ENCODE peak calls at places on chromosomes 12 and 14, in seven cellular contexts. One of them, this sample, is unnamed. For H3K4me1, the result is how much of the 10 kb centered on the place peaks cover.

GRCh38 chr12:106736051-106736957 is 38.2 kb upstream of the RIC8B start:
- DNase-seq in psoas muscle: no peak
- DNase-seq in breast epithelium: no peak
- DNase-seq in neuronal stem cell: no peak
- DNase-seq in GM12878: no peak
- DNase-seq in GM23248: peak
- DNase-seq in pancreas: no peak
- DNase-seq in this sample: no peak

GRCh38 chr12:98595152-98595988 is 1.9 kb downstream of the SLC25A3 start:
- DNase-seq in psoas muscle: no peak
- DNase-seq in breast epithelium: no peak
- DNase-seq in neuronal stem cell: no peak
- DNase-seq in GM12878: no peak
- DNase-seq in GM23248: peak
- DNase-seq in pancreas: no peak
- DNase-seq in this sample: peak

GRCh38 chr14:80344208-80344607 is 132.9 kb upstream of the DIO2 start:
- DNase-seq in psoas muscle: no peak
- DNase-seq in breast epithelium: no peak
- DNase-seq in neuronal stem cell: no peak
- DNase-seq in GM12878: no peak
- DNase-seq in GM23248: no peak
- DNase-seq in pancreas: no peak
- DNase-seq in this sample: no peak

GRCh38 chr14:98808494-98809407 is 463.2 kb downstream of the BCL11B start:
- DNase-seq in psoas muscle: no peak
- DNase-seq in breast epithelium: peak
- DNase-seq in neuronal stem cell: no peak
- DNase-seq in GM12878: no peak
- DNase-seq in GM23248: no peak
- DNase-seq in pancreas: no peak
- DNase-seq in this sample: no peak

GRCh38 chr12:97312570-97313135 is 150.0 kb upstream of the RMST start:
- DNase-seq in psoas muscle: no peak
- DNase-seq in breast epithelium: no peak
- DNase-seq in neuronal stem cell: no peak
- DNase-seq in GM12878: no peak
- DNase-seq in GM23248: no peak
- DNase-seq in pancreas: no peak
- DNase-seq in this sample: no peak

GRCh38 chr14:51182166-51182565 is 57.9 kb upstream of the TMX1 start:
- DNase-seq in psoas muscle: no peak
- DNase-seq in breast epithelium: no peak
- DNase-seq in neuronal stem cell: no peak
- DNase-seq in GM12878: no peak
- DNase-seq in GM23248: peak
- DNase-seq in pancreas: no peak
- DNase-seq in this sample: no peak

GRCh38 chr12:110102255-110102654 is 21.9 kb upstream of the IFT81 start:
- DNase-seq in psoas muscle: no peak
- DNase-seq in breast epithelium: no peak
- DNase-seq in neuronal stem cell: no peak
- DNase-seq in GM12878: no peak
- DNase-seq in GM23248: peak
- DNase-seq in pancreas: no peak
- DNase-seq in this sample: no peak

GRCh38 chr12:67661311-67662011 is 12.9 kb downstream of the DYRK2 start:
- DNase-seq in psoas muscle: no peak
- DNase-seq in breast epithelium: no peak
- DNase-seq in neuronal stem cell: no peak
- DNase-seq in GM12878: no peak
- DNase-seq in GM23248: peak
- DNase-seq in pancreas: no peak
- DNase-seq in this sample: no peak

GRCh38 chr12:40597133-40597532 is 95.1 kb upstream of the CNTN1 start:
- DNase-seq in psoas muscle: no peak
- DNase-seq in breast epithelium: no peak
- DNase-seq in neuronal stem cell: no peak
- DNase-seq in GM12878: no peak
- DNase-seq in GM23248: no peak
- DNase-seq in pancreas: no peak
- DNase-seq in this sample: no peak

GRCh38 chr14:99698642-99699041 is 14.5 kb downstream of the CYP46A1 start:
- DNase-seq in psoas muscle: no peak
- DNase-seq in breast epithelium: no peak
- DNase-seq in neuronal stem cell: no peak
- DNase-seq in GM12878: no peak
- DNase-seq in GM23248: no peak
- DNase-seq in pancreas: no peak
- DNase-seq in this sample: no peak

GRCh38 chr14:20262642-20263128 is 23.6 kb downstream of the OR11H4 start:
- DNase-seq in psoas muscle: no peak
- DNase-seq in breast epithelium: no peak
- DNase-seq in neuronal stem cell: no peak
- DNase-seq in GM12878: peak
- DNase-seq in GM23248: peak
- DNase-seq in pancreas: no peak
- DNase-seq in this sample: no peak

GRCh38 chr12:106288510-106289195 is 13.9 kb upstream of the TCP11L2 start:
- DNase-seq in psoas muscle: no peak
- DNase-seq in breast epithelium: no peak
- DNase-seq in neuronal stem cell: no peak
- DNase-seq in GM12878: no peak
- DNase-seq in GM23248: peak
- DNase-seq in pancreas: no peak
- DNase-seq in this sample: no peak

GRCh38 chr12:110073049-110073831 is 24.9 kb upstream of the C12orf76 start:
- DNase-seq in psoas muscle: peak
- DNase-seq in breast epithelium: no peak
- DNase-seq in neuronal stem cell: no peak
- DNase-seq in GM12878: no peak
- DNase-seq in GM23248: peak
- DNase-seq in pancreas: no peak
- DNase-seq in this sample: no peak

GRCh38 chr14:104723651-104724406 is at the start of gene ADSS1:
- DNase-seq in psoas muscle: peak
- DNase-seq in breast epithelium: no peak
- DNase-seq in neuronal stem cell: peak
- DNase-seq in GM12878: no peak
- DNase-seq in GM23248: peak
- DNase-seq in pancreas: peak
- DNase-seq in this sample: peak

GRCh38 chr12:57152408-57153038 is 5.1 kb upstream of the LRP1-AS start:
- DNase-seq in psoas muscle: no peak
- DNase-seq in breast epithelium: no peak
- DNase-seq in neuronal stem cell: no peak
- DNase-seq in GM12878: no peak
- DNase-seq in GM23248: peak
- DNase-seq in pancreas: no peak
- DNase-seq in this sample: no peak
- H3K4me1 ChIP-seq in psoas muscle: under half
- H3K4me1 ChIP-seq in breast epithelium: under half
- H3K4me1 ChIP-seq in neuronal stem cell: under half
- H3K4me1 ChIP-seq in GM12878: under half
- H3K4me1 ChIP-seq in GM23248: half or more
- H3K4me1 ChIP-seq in pancreas: under half
- H3K4me1 ChIP-seq in this sample: under half

GRCh38 chr14:76812093-76812421 is 625 bp downstream of the ANGEL1 start:
- DNase-seq in psoas muscle: no peak
- DNase-seq in breast epithelium: no peak
- DNase-seq in neuronal stem cell: no peak
- DNase-seq in GM12878: no peak
- DNase-seq in GM23248: no peak
- DNase-seq in pancreas: no peak
- DNase-seq in this sample: no peak

GRCh38 chr14:76812422-76813383 is at the start of gene ANGEL1:
- DNase-seq in psoas muscle: peak
- DNase-seq in breast epithelium: peak
- DNase-seq in neuronal stem cell: peak
- DNase-seq in GM12878: peak
- DNase-seq in GM23248: peak
- DNase-seq in pancreas: peak
- DNase-seq in this sample: peak

GRCh38 chr14:76810525-76810924 is 2.2 kb downstream of the ANGEL1 start:
- DNase-seq in psoas muscle: no peak
- DNase-seq in breast epithelium: no peak
- DNase-seq in neuronal stem cell: no peak
- DNase-seq in GM12878: no peak
- DNase-seq in GM23248: no peak
- DNase-seq in pancreas: no peak
- DNase-seq in this sample: no peak

GRCh38 chr14:76811561-76811960 is 1.1 kb downstream of the ANGEL1 start:
- DNase-seq in psoas muscle: no peak
- DNase-seq in breast epithelium: no peak
- DNase-seq in neuronal stem cell: no peak
- DNase-seq in GM12878: no peak
- DNase-seq in GM23248: peak
- DNase-seq in pancreas: no peak
- DNase-seq in this sample: no peak

GRCh38 chr14:76810953-76811400 is 1.7 kb downstream of the ANGEL1 start:
- DNase-seq in psoas muscle: no peak
- DNase-seq in breast epithelium: no peak
- DNase-seq in neuronal stem cell: no peak
- DNase-seq in GM12878: no peak
- DNase-seq in GM23248: peak
- DNase-seq in pancreas: no peak
- DNase-seq in this sample: no peak
- H3K4me3 ChIP-seq in psoas muscle: peak
- H3K4me3 ChIP-seq in breast epithelium: peak
- H3K4me3 ChIP-seq in neuronal stem cell: peak
- H3K4me3 ChIP-seq in GM12878: peak
- H3K4me3 ChIP-seq in GM23248: peak
- H3K4me3 ChIP-seq in pancreas: peak
- H3K4me3 ChIP-seq in this sample: peak

DNA sequence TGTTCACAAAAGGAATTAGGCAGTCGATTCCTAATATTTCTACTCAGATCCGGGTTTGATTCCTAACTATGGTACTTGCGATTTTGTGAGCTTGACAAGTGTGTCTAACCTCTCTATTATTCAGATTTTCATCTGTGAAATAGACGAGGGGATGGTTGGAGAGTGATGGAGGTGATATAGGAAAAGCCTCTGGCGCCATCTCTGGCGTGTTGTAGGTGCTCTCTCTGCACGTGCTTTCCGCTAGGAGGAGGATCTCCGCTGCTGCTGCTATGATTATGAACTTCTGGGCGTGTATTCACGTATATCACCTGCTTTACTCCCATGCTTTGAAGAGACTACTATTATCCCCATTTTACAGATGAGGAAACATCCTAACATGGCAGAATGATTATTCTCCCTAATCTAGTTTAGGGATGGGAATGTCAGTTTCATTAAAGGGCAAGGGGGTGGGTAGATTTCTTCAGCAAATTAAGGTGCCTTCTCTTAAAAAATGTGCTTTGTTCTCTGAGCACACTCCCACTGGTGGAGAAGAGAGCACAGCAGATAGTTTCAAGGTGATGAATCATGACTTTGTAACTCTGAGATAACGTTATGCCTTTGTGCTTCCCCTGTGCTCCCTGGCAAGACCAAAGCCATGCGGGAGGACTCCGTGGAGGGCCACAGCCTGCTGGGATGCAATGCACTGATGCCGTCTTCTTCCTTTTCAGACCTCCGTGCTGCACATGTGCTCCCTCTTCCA is 97.1 kb downstream of the PRIMA1 start:
- DNase-seq in psoas muscle: no peak
- DNase-seq in breast epithelium: no peak
- DNase-seq in neuronal stem cell: no peak
- DNase-seq in GM12878: no peak
- DNase-seq in GM23248: no peak
- DNase-seq in pancreas: no peak
- DNase-seq in this sample: no peak
- H3K4me1 ChIP-seq in psoas muscle: under half
- H3K4me1 ChIP-seq in breast epithelium: under half
- H3K4me1 ChIP-seq in neuronal stem cell: under half
- H3K4me1 ChIP-seq in GM12878: under half
- H3K4me1 ChIP-seq in GM23248: under half
- H3K4me1 ChIP-seq in pancreas: under half
- H3K4me1 ChIP-seq in this sample: under half

GRCh38 chr12:7090222-7090998 is 1.8 kb downstream of the C1R start:
- DNase-seq in psoas muscle: peak
- DNase-seq in breast epithelium: no peak
- DNase-seq in neuronal stem cell: no peak
- DNase-seq in GM12878: no peak
- DNase-seq in GM23248: peak
- DNase-seq in pancreas: no peak
- DNase-seq in this sample: no peak

GRCh38 chr12:7089196-7089871 is 2.9 kb downstream of the C1R start:
- DNase-seq in psoas muscle: peak
- DNase-seq in breast epithelium: no peak
- DNase-seq in neuronal stem cell: no peak
- DNase-seq in GM12878: no peak
- DNase-seq in GM23248: no peak
- DNase-seq in pancreas: no peak
- DNase-seq in this sample: no peak

GRCh38 chr12:7091660-7092228 is 501 bp downstream of the C1R start:
- DNase-seq in psoas muscle: peak
- DNase-seq in breast epithelium: no peak
- DNase-seq in neuronal stem cell: no peak
- DNase-seq in GM12878: no peak
- DNase-seq in GM23248: peak
- DNase-seq in pancreas: no peak
- DNase-seq in this sample: no peak

GRCh38 chr12:7092229-7092985 is at the start of gene C1R:
- DNase-seq in psoas muscle: peak
- DNase-seq in breast epithelium: peak
- DNase-seq in neuronal stem cell: peak
- DNase-seq in GM12878: no peak
- DNase-seq in GM23248: peak
- DNase-seq in pancreas: peak
- DNase-seq in this sample: peak

GRCh38 chr12:7091171-7091570 is 1.1 kb downstream of the C1R start:
- DNase-seq in psoas muscle: peak
- DNase-seq in breast epithelium: no peak
- DNase-seq in neuronal stem cell: no peak
- DNase-seq in GM12878: no peak
- DNase-seq in GM23248: no peak
- DNase-seq in pancreas: no peak
- DNase-seq in this sample: no peak
- H3K4me3 ChIP-seq in psoas muscle: peak
- H3K4me3 ChIP-seq in breast epithelium: peak
- H3K4me3 ChIP-seq in neuronal stem cell: no peak
- H3K4me3 ChIP-seq in GM12878: no peak
- H3K4me3 ChIP-seq in GM23248: peak
- H3K4me3 ChIP-seq in pancreas: no peak
- H3K4me3 ChIP-seq in this sample: no peak

GRCh38 chr12:4281173-4281654 is 7.7 kb downstream of the CCND2 start:
- DNase-seq in psoas muscle: no peak
- DNase-seq in breast epithelium: no peak
- DNase-seq in neuronal stem cell: no peak
- DNase-seq in GM12878: no peak
- DNase-seq in GM23248: peak
- DNase-seq in pancreas: no peak
- DNase-seq in this sample: no peak
- H3K4me1 ChIP-seq in psoas muscle: under half
- H3K4me1 ChIP-seq in breast epithelium: under half
- H3K4me1 ChIP-seq in neuronal stem cell: under half
- H3K4me1 ChIP-seq in GM12878: under half
- H3K4me1 ChIP-seq in GM23248: under half
- H3K4me1 ChIP-seq in pancreas: under half
- H3K4me1 ChIP-seq in this sample: half or more

GRCh38 chr14:49623941-49624806 is 3.6 kb downstream of the MGAT2 start:
- DNase-seq in psoas muscle: no peak
- DNase-seq in breast epithelium: no peak
- DNase-seq in neuronal stem cell: no peak
- DNase-seq in GM12878: no peak
- DNase-seq in GM23248: peak
- DNase-seq in pancreas: no peak
- DNase-seq in this sample: no peak
- H3K4me3 ChIP-seq in psoas muscle: no peak
- H3K4me3 ChIP-seq in breast epithelium: no peak
- H3K4me3 ChIP-seq in neuronal stem cell: no peak
- H3K4me3 ChIP-seq in GM12878: peak
- H3K4me3 ChIP-seq in GM23248: peak
- H3K4me3 ChIP-seq in pancreas: no peak
- H3K4me3 ChIP-seq in this sample: no peak

GRCh38 chr12:47209014-47209413 is 129.3 kb upstream of the AMIGO2 start:
- DNase-seq in psoas muscle: no peak
- DNase-seq in breast epithelium: no peak
- DNase-seq in neuronal stem cell: no peak
- DNase-seq in GM12878: no peak
- DNase-seq in GM23248: no peak
- DNase-seq in pancreas: no peak
- DNase-seq in this sample: no peak
- H3K4me1 ChIP-seq in psoas muscle: under half
- H3K4me1 ChIP-seq in breast epithelium: under half
- H3K4me1 ChIP-seq in neuronal stem cell: under half
- H3K4me1 ChIP-seq in GM12878: under half
- H3K4me1 ChIP-seq in GM23248: under half
- H3K4me1 ChIP-seq in pancreas: under half
- H3K4me1 ChIP-seq in this sample: half or more

This sample was measured in CD8-positive, alpha-beta T cell.